ENCODE peak calls at places on chromosomes 11 and 22, in six cellular contexts. Q is foreskin keratinocyte; L is naive thymus-derived CD4-positive, alpha-beta T cell; E is keratinocyte; J is suprapubic skin; X is CD8-positive, alpha-beta memory T cell. V is an unnamed sample.

GRCh38 chr11:2811206-2812091 is 74.1 kb downstream of the CDKN1C start:
- DNase-seq in Q (no peak), L (no peak), E (no peak), J (no peak), X (no peak), V (no peak)

GRCh38 chr11:83816572-83817187 is 530.5 kb upstream of the CCDC90B start:
- DNase-seq in Q (no peak), L (no peak), E (no peak), J (no peak), X (no peak), V (no peak)

GRCh38 chr11:64776875-64777274 is 1.5 kb downstream of the SF1 start:
- DNase-seq in Q (no peak), L (no peak), E (no peak), J (no peak), X (no peak), V (no peak)

GRCh38 chr11:88103337-88104206 is 71.7 kb downstream of the RAB38 start:
- DNase-seq in Q (peak; percentile 61), L (peak; percentile 10), E (peak; percentile 9), J (no peak), X (no peak), V (peak; percentile 47)

GRCh38 chr22:29268511-29269229 is 602 bp downstream of the EWSR1 start:
- DNase-seq in Q (peak; percentile 28), L (peak; percentile 39), E (no peak), J (peak; percentile 83), X (peak; percentile 30), V (peak; percentile 26)

GRCh38 chr11:119415517-119415916 is 7.5 kb downstream of the THY1 start:
- DNase-seq in Q (no peak), L (no peak), E (no peak), J (no peak), X (no peak), V (no peak)

GRCh38 chr11:73360743-73361369 is 15.3 kb upstream of the RELT start:
- DNase-seq in Q (no peak), L (no peak), E (no peak), J (no peak), X (no peak), V (no peak)

GRCh38 chr11:83543918-83544491 is 257.8 kb upstream of the CCDC90B start:
- DNase-seq in Q (peak; percentile 57), L (no peak), E (no peak), J (no peak), X (no peak), V (peak; percentile 8)

GRCh38 chr11:125465701-125466100 is 30.4 kb downstream of the FEZ1 start:
- DNase-seq in Q (no peak), L (no peak), E (no peak), J (no peak), X (no peak), V (no peak)

GRCh38 chr11:33463059-33463458 is 205.9 kb downstream of the HIPK3 start:
- DNase-seq in Q (no peak), L (no peak), E (no peak), J (no peak), X (no peak), V (no peak)

GRCh38 chr11:69598147-69598546 is 42.8 kb upstream of the CCND1 start:
- DNase-seq in Q (no peak), L (no peak), E (no peak), J (no peak), X (no peak), V (no peak)

GRCh38 chr11:61854966-61855714 is 27.0 kb downstream of the FADS2 start:
- DNase-seq in Q (no peak), L (no peak), E (no peak), J (no peak), X (no peak), V (no peak)

GRCh38 chr11:62555464-62556092 is 9.0 kb upstream of the AHNAK start:
- DNase-seq in Q (peak; percentile 1), L (peak; percentile 90), E (no peak), J (peak; percentile 74), X (peak; percentile 55), V (no peak)

GRCh38 chr11:75453916-75454655 is 21.1 kb upstream of the KLHL35 start:
- DNase-seq in Q (no peak), L (no peak), E (no peak), J (no peak), X (no peak), V (no peak)
- H3K4me1 ChIP-seq in Q (no peaks in the 10 kb centered on the region), L (no peaks in the 10 kb centered on the region), E (no peaks in the 10 kb centered on the region), J (peaks cover 3% of the 10 kb centered on the region), X (no peaks in the 10 kb centered on the region), V (no peaks in the 10 kb centered on the region)

DNA sequence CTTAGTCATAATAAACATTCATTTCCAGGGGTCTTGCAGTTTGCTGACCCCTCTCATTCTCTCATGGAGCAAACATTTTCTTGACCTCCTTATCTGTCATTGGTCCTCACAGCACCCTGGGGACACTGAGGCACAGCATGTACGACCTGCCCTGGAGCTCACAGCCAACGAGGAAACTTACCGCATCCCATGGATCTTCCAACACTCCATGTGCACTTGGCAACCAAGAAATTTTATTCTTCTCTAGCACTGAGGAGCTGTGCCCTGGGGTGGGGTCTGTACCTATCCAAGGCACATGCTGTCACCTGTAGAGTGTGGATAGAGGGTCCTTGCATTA is 69.4 kb upstream of the IGLL5 start:
- DNase-seq in Q (no peak), L (no peak), E (no peak), J (no peak), X (no peak), V (no peak)
- H3K4me1 ChIP-seq in Q (no peaks in the 10 kb centered on the region), L (peaks cover 83% of the 10 kb centered on the region), E (no peaks in the 10 kb centered on the region), J (no peaks in the 10 kb centered on the region), X (peaks cover 82% of the 10 kb centered on the region), V (no peaks in the 10 kb centered on the region)

GRCh38 chr22:41844513-41844912 is 11.6 kb downstream of the SREBF2 start:
- DNase-seq in Q (no peak), L (no peak), E (no peak), J (no peak), X (no peak), V (no peak)

GRCh38 chr22:41848468-41848867 is 15.6 kb downstream of the SREBF2 start:
- DNase-seq in Q (no peak), L (no peak), E (no peak), J (no peak), X (no peak), V (no peak)

GRCh38 chr22:41847300-41847699 is 14.4 kb downstream of the SREBF2 start:
- DNase-seq in Q (no peak), L (no peak), E (no peak), J (no peak), X (no peak), V (peak; percentile 32)

GRCh38 chr22:41845380-41846267 is 12.7 kb downstream of the SREBF2 start:
- DNase-seq in Q (no peak), L (no peak), E (no peak), J (no peak), X (no peak), V (no peak)

DNA sequence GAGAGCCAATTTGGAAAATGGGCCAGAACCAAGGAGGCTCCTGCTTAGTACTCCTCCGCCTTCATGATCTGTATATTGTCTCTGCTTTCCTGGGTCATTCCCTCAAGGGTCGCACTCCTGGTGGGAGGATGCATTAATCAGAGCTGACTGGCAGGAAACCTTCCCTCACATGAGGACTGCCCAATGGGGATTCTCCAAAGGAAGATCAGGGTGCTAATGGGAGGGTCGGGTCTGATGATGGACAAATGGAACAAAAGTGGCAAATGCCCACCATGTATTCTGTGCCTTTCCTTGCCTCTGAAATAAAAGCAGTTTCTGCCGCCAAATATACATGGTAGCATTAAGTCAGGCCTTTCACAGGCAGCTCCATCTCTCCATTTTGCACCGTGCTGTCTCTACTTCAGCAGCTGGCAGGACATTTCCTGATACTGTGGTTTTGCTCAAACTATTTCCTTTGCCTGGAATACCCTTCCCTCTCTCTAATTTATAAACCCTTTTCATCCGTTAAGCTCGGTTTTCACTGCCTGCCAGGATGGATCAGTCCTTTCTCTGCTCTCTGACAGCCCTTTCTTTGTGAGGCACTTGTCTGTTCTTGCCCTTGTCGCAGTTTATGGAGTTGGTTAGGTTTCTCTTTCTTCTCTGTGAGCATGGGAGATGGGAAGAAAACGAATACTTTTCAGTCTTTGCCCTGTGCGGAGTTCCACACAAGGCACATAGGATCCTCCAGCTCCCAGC is 13.5 kb downstream of the SREBF2 start:
- DNase-seq in Q (no peak), L (no peak), E (no peak), J (no peak), X (no peak), V (no peak)
- H3K4me1 ChIP-seq in Q (peaks cover 25% of the 10 kb centered on the region), L (peaks cover 4% of the 10 kb centered on the region), E (peaks cover 53% of the 10 kb centered on the region), J (peaks cover 73% of the 10 kb centered on the region), X (peaks cover 16% of the 10 kb centered on the region), V (peaks cover 35% of the 10 kb centered on the region)

GRCh38 chr11:26928636-26929035 is 65.3 kb upstream of the FIBIN start:
- DNase-seq in Q (no peak), L (no peak), E (no peak), J (no peak), X (no peak), V (no peak)

GRCh38 chr11:26930518-26931247 is 63.2 kb upstream of the FIBIN start:
- DNase-seq in Q (peak; percentile 32), L (no peak), E (no peak), J (no peak), X (no peak), V (no peak)

GRCh38 chr11:26931881-26932280 is 62.0 kb upstream of the FIBIN start:
- DNase-seq in Q (no peak), L (no peak), E (no peak), J (no peak), X (no peak), V (no peak)

GRCh38 chr11:26931248-26931631 is 62.7 kb upstream of the FIBIN start:
- DNase-seq in Q (no peak), L (no peak), E (no peak), J (no peak), X (no peak), V (no peak)

GRCh38 chr11:26929806-26930517 is 64.0 kb upstream of the FIBIN start:
- DNase-seq in Q (no peak), L (no peak), E (no peak), J (no peak), X (no peak), V (no peak)
- H3K4me1 ChIP-seq in Q (no peaks in the 10 kb centered on the region), L (no peaks in the 10 kb centered on the region), E (no peaks in the 10 kb centered on the region), J (peaks cover 3% of the 10 kb centered on the region), X (no peaks in the 10 kb centered on the region), V (no peaks in the 10 kb centered on the region)